ENCODE peak calls at places on chromosome 2, in eight cellular contexts. K is stimulated activated CD4-positive, alpha-beta T cell treated with anti-CD3 and anti-CD28 coated beads, Interleukin-12 subunit alpha, Interleukin-12 subunit beta, amount 100 ng/mL, for 4 hours; V is LHCN-M2; G is lower leg skin; D is Caki2; R is occipital lobe; W is spleen; P is foreskin keratinocyte. M is an unnamed sample.

GRCh38 chr2:101230541-101230993 is 22.1 kb upstream of the CNOT11 start:
- DNase-seq in K (no peak), V (no peak), G (peak), D (peak), R (no peak), W (no peak), P (peak), M (no peak)

GRCh38 chr2:186629245-186629996 is 39.6 kb downstream of the ITGAV start:
- DNase-seq in K (no peak), V (no peak), G (no peak), D (no peak), R (no peak), W (no peak), P (no peak), M (no peak)

GRCh38 chr2:60806988-60807681 is 51.1 kb downstream of the PAPOLG start:
- DNase-seq in K (peak), V (peak), G (peak), D (no peak), R (peak), W (peak), P (peak), M (no peak)

GRCh38 chr2:119489232-119489952 is 34.9 kb downstream of the SCTR start:
- DNase-seq in K (no peak), V (no peak), G (peak), D (no peak), R (no peak), W (no peak), P (no peak), M (no peak)

GRCh38 chr2:137888845-137889244 is 75.4 kb upstream of the HNMT start:
- DNase-seq in K (no peak), V (no peak), G (no peak), D (peak), R (peak), W (no peak), P (peak), M (peak)

GRCh38 chr2:80579756-80580155 is 275.2 kb upstream of the LRRTM1 start:
- DNase-seq in K (no peak), V (no peak), G (no peak), D (no peak), R (no peak), W (no peak), P (no peak), M (no peak)

GRCh38 chr2:239522002-239522739 is 121.4 kb upstream of the HDAC4 start:
- DNase-seq in K (no peak), V (no peak), G (no peak), D (no peak), R (no peak), W (peak), P (no peak), M (no peak)

GRCh38 chr2:150606380-150607060 is 119.1 kb upstream of the RND3 start:
- DNase-seq in K (no peak), V (no peak), G (no peak), D (no peak), R (no peak), W (no peak), P (peak), M (no peak)

GRCh38 chr2:240467659-240468299 is 32.3 kb downstream of the GPC1 start:
- DNase-seq in K (no peak), V (no peak), G (peak), D (no peak), R (no peak), W (peak), P (no peak), M (no peak)

GRCh38 chr2:105387225-105387624 is 11.6 kb downstream of the FHL2 start:
- DNase-seq in K (no peak), V (peak), G (no peak), D (no peak), R (no peak), W (no peak), P (peak), M (no peak)

GRCh38 chr2:100198461-100199230 is 56.3 kb upstream of the AFF3 start:
- DNase-seq in K (no peak), V (no peak), G (peak), D (peak), R (no peak), W (no peak), P (no peak), M (no peak)

GRCh38 chr2:233375490-233376314 is 21.4 kb downstream of the DGKD start:
- DNase-seq in K (no peak), V (no peak), G (no peak), D (no peak), R (no peak), W (no peak), P (no peak), M (no peak)

GRCh38 chr2:183269956-183270355 is 145.7 kb downstream of the NUP35 start:
- DNase-seq in K (no peak), V (peak), G (no peak), D (no peak), R (no peak), W (no peak), P (no peak), M (no peak)

GRCh38 chr2:29841386-29842004 is 79.9 kb downstream of the ALK start:
- DNase-seq in K (no peak), V (peak), G (no peak), D (peak), R (no peak), W (no peak), P (peak), M (no peak)